ENCODE peak calls at places on chromosomes 16 and 17, in six cellular contexts. V, Q, Y, G, L and A are unnamed samples.

GRCh38 chr16:68658258-68658973 is 13.3 kb downstream of the CDH3 start:
- DNase-seq in V (no peak), Q (no peak), Y (no peak), G (peak), L (no peak), A (no peak)

GRCh38 chr17:47719411-47720152 is 13.5 kb upstream of the TBX21 start:
- DNase-seq in V (peak), Q (no peak), Y (no peak), G (no peak), L (no peak), A (no peak)

GRCh38 chr17:4566785-4567184 is 6.4 kb upstream of the GGT6 start:
- DNase-seq in V (peak), Q (no peak), Y (peak), G (peak), L (peak), A (no peak)

GRCh38 chr16:68972720-68973119 is 129.4 kb downstream of the TANGO6 start:
- DNase-seq in V (no peak), Q (no peak), Y (no peak), G (no peak), L (no peak), A (no peak)

GRCh38 chr16:89687092-89687940 is 827 bp downstream of the CDK10 start:
- DNase-seq in V (no peak), Q (no peak), Y (peak), G (no peak), L (no peak), A (peak)

GRCh38 chr17:75845058-75845711 is 981 bp upstream of the UNC13D start:
- DNase-seq in V (peak), Q (peak), Y (peak), G (peak), L (peak), A (peak)

GRCh38 chr16:65121870-65122723 is at the start of gene CDH11:
- DNase-seq in V (no peak), Q (peak), Y (peak), G (peak), L (no peak), A (no peak)

GRCh38 chr17:4998666-4999428 is 1.1 kb downstream of the KIF1C start:
- DNase-seq in V (no peak), Q (no peak), Y (peak), G (no peak), L (no peak), A (no peak)

GRCh38 chr16:79402356-79402755 is 198.2 kb downstream of the MAF start:
- DNase-seq in V (no peak), Q (no peak), Y (no peak), G (no peak), L (no peak), A (no peak)

GRCh38 chr16:9119795-9120194 is 28.4 kb downstream of the HAPSTR1 start:
- DNase-seq in V (no peak), Q (no peak), Y (no peak), G (peak), L (no peak), A (no peak)

GRCh38 chr17:63954402-63955063 is 18.2 kb downstream of the SCN4A start:
- DNase-seq in V (no peak), Q (no peak), Y (no peak), G (no peak), L (peak), A (peak)

GRCh38 chr17:3602499-3602898 is 6.7 kb downstream of the TRPV1 start:
- DNase-seq in V (peak), Q (no peak), Y (peak), G (no peak), L (no peak), A (peak)